ENCODE peak calls at places on chromosomes 12 and 14, in eight cellular contexts. J is thyroid gland, O is H54, Y is lower leg skin, D is adrenal gland, F is sigmoid colon, T is A549, A is esophagus muscularis mucosa. R is an unnamed sample.
A peak's percentile ranks its signal among the peaks of the same experiment; 100 is the strongest.

GRCh38 chr12:26628234-26628633 is 204.8 kb downstream of the ITPR2 start:
- DNase-seq in F (no peak), A (no peak), J (no peak), T (no peak), Y (no peak), O (no peak), D (no peak), R (no peak)

GRCh38 chr14:83300454-83301064 is 1766.9 kb upstream of the SEL1L start:
- DNase-seq in D (no peak), O (no peak), J (no peak), A (no peak), Y (no peak), F (no peak), T (no peak), R (peak; percentile 9)

GRCh38 chr14:102770147-102770909 is 6.9 kb upstream of the TRAF3 start:
- DNase-seq in O (no peak), J (no peak), F (no peak), Y (no peak), D (no peak), A (no peak), T (no peak), R (no peak)

GRCh38 chr12:64739778-64740177 is 19.4 kb downstream of the GNS start:
- DNase-seq in A (no peak), J (no peak), D (no peak), T (no peak), Y (no peak), F (no peak), O (no peak), R (no peak)

GRCh38 chr14:24411468-24412454 is 13.0 kb downstream of the NYNRIN start:
- DNase-seq in Y (peak; percentile 84), T (peak; percentile 74), F (peak; percentile 69), O (peak; percentile 29), J (peak; percentile 91), D (peak; percentile 73), A (no peak), R (peak; percentile 58)

GRCh38 chr14:33110737-33111443 is 172.2 kb downstream of the NPAS3 start:
- DNase-seq in Y (no peak), A (no peak), F (no peak), D (no peak), O (no peak), T (no peak), J (no peak), R (no peak)

GRCh38 chr14:26870096-26870495 is 272.3 kb upstream of the NOVA1 start:
- DNase-seq in Y (no peak), D (no peak), A (no peak), J (no peak), O (no peak), T (no peak), F (no peak), R (no peak)

GRCh38 chr12:11765817-11766794 is 116.6 kb downstream of the ETV6 start:
- DNase-seq in T (no peak), Y (no peak), A (no peak), J (no peak), D (peak; percentile 35), O (no peak), F (no peak), R (no peak)

GRCh38 chr14:100736269-100737180 is 9.8 kb downstream of the DLK1 start:
- DNase-seq in D (peak; percentile 9), O (no peak), J (no peak), Y (peak; percentile 75), A (no peak), F (peak; percentile 52), T (no peak), R (no peak)

GRCh38 chr14:61661471-61661988 is 33.8 kb upstream of the HIF1A start:
- DNase-seq in T (no peak), J (no peak), Y (no peak), A (peak; percentile 7), O (no peak), F (no peak), D (no peak), R (no peak)

GRCh38 chr14:35088514-35088913 is 33.3 kb downstream of the PPP2R3C start:
- DNase-seq in D (no peak), J (no peak), Y (no peak), A (no peak), F (no peak), T (no peak), O (no peak), R (no peak)

GRCh38 chr12:133236556-133236955 is 879 bp upstream of the ANHX start:
- DNase-seq in Y (no peak), O (no peak), A (no peak), J (no peak), T (no peak), D (no peak), F (no peak), R (no peak)

GRCh38 chr12:119202544-119202943 is 23.8 kb downstream of the HSPB8 start:
- DNase-seq in T (no peak), O (no peak), F (no peak), A (no peak), D (no peak), Y (no peak), J (no peak), R (no peak)

GRCh38 chr12:125890366-125890905 is 825.2 kb downstream of the AACS start:
- DNase-seq in F (no peak), D (no peak), A (no peak), O (no peak), Y (no peak), J (no peak), T (no peak), R (no peak)

GRCh38 chr14:51873221-51873893 is 12.9 kb downstream of the GNG2 start:
- DNase-seq in J (no peak), F (no peak), O (peak; percentile 18), Y (no peak), D (no peak), A (no peak), T (peak; percentile 61), R (peak; percentile 13)

GRCh38 chr12:104910196-104910840 is 47.8 kb downstream of the SLC41A2 start:
- DNase-seq in Y (no peak), T (no peak), J (no peak), A (no peak), D (no peak), O (no peak), F (no peak), R (no peak)

GRCh38 chr14:95545769-95546168 is 10.9 kb downstream of the GLRX5 start:
- DNase-seq in F (no peak), J (no peak), D (no peak), T (peak; percentile 58), A (no peak), Y (no peak), O (peak; percentile 44), R (peak; percentile 86)

GRCh38 chr12:81546811-81547210 is 212.3 kb downstream of the PPFIA2 start:
- DNase-seq in J (no peak), Y (no peak), A (no peak), D (no peak), O (no peak), T (no peak), F (no peak), R (no peak)
- TF ChIP-seq POLR2A in J (no peak), Y (no peak), A (no peak), D (no peak), O (no peak), T (no peak), F (no peak), R (no peak)

GRCh38 chr12:46267618-46268348 is 1.1 kb downstream of the SLC38A1 start:
- DNase-seq in Y (peak; percentile 88), J (peak; percentile 29), D (peak; percentile 20), A (no peak), F (no peak), T (no peak), O (no peak), R (peak; percentile 57)
- TF ChIP-seq POLR2A in Y (no peak), J (no peak), D (no peak), A (no peak), F (no peak), T (no peak), O (no peak), R (no peak)

GRCh38 chr12:53047221-53048032 is 2.4 kb upstream of the TNS2 start:
- DNase-seq in T (peak; percentile 67), F (peak; percentile 94), O (peak; percentile 67), A (peak; percentile 96), J (peak; percentile 84), D (peak; percentile 91), Y (peak; percentile 96), R (peak; percentile 62)
- TF ChIP-seq POLR2A in T (peak; percentile 38), F (no peak), O (peak; percentile 51), A (peak; percentile 75), J (peak; percentile 64), D (peak; percentile 81), Y (no peak), R (no peak)

GRCh38 chr12:76025601-76026575 is 5.7 kb downstream of the PHLDA1 start:
- DNase-seq in A (no peak), Y (no peak), D (no peak), J (no peak), O (no peak), T (no peak), F (no peak), R (no peak)
- TF ChIP-seq POLR2A in A (no peak), Y (no peak), D (no peak), J (no peak), O (no peak), T (no peak), F (no peak), R (no peak)

R was measured in erythroblast.